ENCODE peak calls at places on chromosomes 7 and 10, in nine cellular contexts. S is WTC11, U is hippocampal formation, G is T-helper 2 cell, N is HuH-7, P is lung, Z is NCI-H1417, V is GM04503, I is RKO. L is an unnamed sample.

GRCh38 chr10:43040482-43041256 is 36.2 kb upstream of the RET start:
- DNase-seq in S (no peak), U (no peak), G (no peak), N (no peak), P (no peak), Z (no peak), V (no peak), I (no peak), L (no peak)

GRCh38 chr10:123270806-123271205 is 116.6 kb downstream of the BUB3 start:
- DNase-seq in S (no peak), U (no peak), G (no peak), N (no peak), P (no peak), Z (no peak), V (no peak), I (no peak), L (no peak)

GRCh38 chr10:87562750-87563149 is 58.1 kb downstream of the MINPP1 start:
- DNase-seq in S (no peak), U (no peak), G (no peak), N (no peak), P (no peak), Z (no peak), V (no peak), I (no peak), L (no peak)

GRCh38 chr7:141460781-141461715 is 90.2 kb upstream of the AGK start:
- DNase-seq in S (no peak), U (peak), G (no peak), N (no peak), P (no peak), Z (peak), V (no peak), I (no peak), L (no peak)

GRCh38 chr10:81696609-81697388 is 178.2 kb upstream of the NRG3 start:
- DNase-seq in S (peak), U (no peak), G (no peak), N (peak), P (no peak), Z (no peak), V (no peak), I (no peak), L (no peak)

GRCh38 chr10:83332695-83333094 is 806.6 kb upstream of the GHITM start:
- DNase-seq in S (no peak), U (no peak), G (no peak), N (no peak), P (no peak), Z (no peak), V (no peak), I (peak), L (no peak)

GRCh38 chr7:57769131-57769530 is 319.2 kb downstream of the ZNF716 start:
- DNase-seq in S (no peak), U (no peak), G (no peak), N (no peak), P (no peak), Z (no peak), V (no peak), I (no peak), L (no peak)

GRCh38 chr10:78408671-78409472 is 375.2 kb downstream of the RPS24 start:
- DNase-seq in S (peak), U (no peak), G (no peak), N (no peak), P (peak), Z (no peak), V (no peak), I (no peak), L (no peak)

GRCh38 chr10:100747061-100747825 is 1.9 kb downstream of the PAX2 start:
- DNase-seq in S (no peak), U (no peak), G (no peak), N (no peak), P (no peak), Z (no peak), V (no peak), I (no peak), L (no peak)

GRCh38 chr7:151518105-151518780 is 1.5 kb downstream of the RHEB start:
- DNase-seq in S (no peak), U (no peak), G (peak), N (peak), P (peak), Z (peak), V (no peak), I (peak), L (peak)

GRCh38 chr7:1425292-1426136 is 33.8 kb downstream of the MICALL2 start:
- DNase-seq in S (peak), U (no peak), G (no peak), N (peak), P (no peak), Z (no peak), V (no peak), I (no peak), L (no peak)

GRCh38 chr7:95582578-95583293 is 13.6 kb downstream of the PDK4 start:
- DNase-seq in S (no peak), U (no peak), G (no peak), N (no peak), P (no peak), Z (no peak), V (no peak), I (no peak), L (no peak)

GRCh38 chr10:43594944-43595589 is 11.2 kb upstream of the ZNF485 start:
- DNase-seq in S (no peak), U (no peak), G (no peak), N (no peak), P (no peak), Z (no peak), V (no peak), I (no peak), L (peak)

GRCh38 chr7:26153823-26154783 is 2.1 kb downstream of the NFE2L3 start:
- DNase-seq in S (peak), U (no peak), G (no peak), N (no peak), P (no peak), Z (no peak), V (no peak), I (no peak), L (no peak)

GRCh38 chr10:78714225-78714624 is 354.5 kb upstream of the ZMIZ1 start:
- DNase-seq in S (no peak), U (no peak), G (no peak), N (no peak), P (no peak), Z (no peak), V (no peak), I (no peak), L (no peak)

GRCh38 chr10:405648-406047 is 270.4 kb downstream of the ZMYND11 start:
- DNase-seq in S (no peak), U (no peak), G (no peak), N (no peak), P (no peak), Z (no peak), V (no peak), I (no peak), L (no peak)

GRCh38 chr10:124019886-124020797 is 73.3 kb downstream of the CHST15 start:
- DNase-seq in S (peak), U (no peak), G (no peak), N (no peak), P (no peak), Z (no peak), V (no peak), I (no peak), L (no peak)

GRCh38 chr10:92164024-92164423 is 126.9 kb downstream of the CPEB3 start:
- DNase-seq in S (no peak), U (no peak), G (no peak), N (no peak), P (no peak), Z (no peak), V (no peak), I (no peak), L (no peak)

GRCh38 chr10:43408331-43408709 is 666 bp downstream of the HNRNPF start:
- DNase-seq in S (no peak), U (no peak), G (no peak), N (no peak), P (no peak), Z (no peak), V (no peak), I (no peak), L (no peak)

GRCh38 chr7:20596653-20597052 is 18.8 kb upstream of the ABCB5 start:
- DNase-seq in S (no peak), U (no peak), G (no peak), N (no peak), P (no peak), Z (no peak), V (peak), I (peak), L (no peak)

GRCh38 chr7:111753968-111754367 is 191.7 kb upstream of the IMMP2L start:
- DNase-seq in S (no peak), U (peak), G (no peak), N (no peak), P (no peak), Z (no peak), V (no peak), I (peak), L (no peak)

GRCh38 chr7:52500796-52501195 is 534.6 kb upstream of the POM121L12 start:
- DNase-seq in S (no peak), U (no peak), G (no peak), N (no peak), P (no peak), Z (no peak), V (no peak), I (peak), L (no peak)

GRCh38 chr10:114308470-114309110 is 69.5 kb downstream of the VWA2 start:
- DNase-seq in S (no peak), U (no peak), G (no peak), N (no peak), P (no peak), Z (no peak), V (no peak), I (no peak), L (no peak)

GRCh38 chr10:14414901-14415300 is 84.2 kb upstream of the FRMD4A start:
- DNase-seq in S (no peak), U (no peak), G (no peak), N (no peak), P (no peak), Z (no peak), V (peak), I (no peak), L (no peak)

GRCh38 chr10:1152386-1153252 is 96.4 kb downstream of the WDR37 start:
- DNase-seq in S (no peak), U (no peak), G (no peak), N (no peak), P (no peak), Z (no peak), V (no peak), I (no peak), L (no peak)

GRCh38 chr7:116093516-116094301 is 63.1 kb upstream of the TFEC start:
- DNase-seq in S (no peak), U (no peak), G (no peak), N (no peak), P (no peak), Z (no peak), V (no peak), I (no peak), L (no peak)

GRCh38 chr7:77550586-77550985 is 13.5 kb downstream of the PTPN12 start:
- DNase-seq in S (no peak), U (no peak), G (no peak), N (no peak), P (no peak), Z (no peak), V (peak), I (no peak), L (no peak)

GRCh38 chr10:11874568-11875182 is 51.5 kb downstream of the PROSER2 start:
- DNase-seq in S (peak), U (no peak), G (no peak), N (peak), P (peak), Z (peak), V (no peak), I (no peak), L (peak)

GRCh38 chr10:124607693-124608092 is 136.5 kb downstream of the FAM53B start:
- DNase-seq in S (no peak), U (no peak), G (no peak), N (no peak), P (no peak), Z (no peak), V (no peak), I (no peak), L (no peak)

GRCh38 chr10:11236234-11236633 is 218.6 kb downstream of the CELF2 start:
- DNase-seq in S (no peak), U (no peak), G (peak), N (no peak), P (no peak), Z (no peak), V (no peak), I (no peak), L (no peak)

GRCh38 chr10:72044417-72045041 is 43.8 kb downstream of the SPOCK2 start:
- DNase-seq in S (no peak), U (peak), G (no peak), N (no peak), P (no peak), Z (no peak), V (no peak), I (no peak), L (no peak)

GRCh38 chr10:32983333-32983909 is 25.4 kb upstream of the ITGB1 start:
- DNase-seq in S (no peak), U (no peak), G (no peak), N (no peak), P (no peak), Z (no peak), V (peak), I (peak), L (no peak)

L was measured in stimulated activated naive B cell treated with anti-CD40 and anti-IgM and Interleukin-4, amounts not matched to agents 10 μg/mL and 1 μg/mL and 100 μg/mL, for 72 hours.